ENCODE peak calls at places on chromosomes 13 and 19, in seven cellular contexts. X is choroid plexus epithelial cell; J is COLO829; A is mesendoderm; V is stimulated activated naive CD4-positive, alpha-beta T cell; W is left lobe of liver; B is heart right ventricle. R is an unnamed sample.

GRCh38 chr13:96994030-96994848 is at the start of gene OXGR1:
- DNase-seq in A (peak), J (no peak), B (no peak), V (no peak), W (no peak), X (no peak), R (no peak)

GRCh38 chr19:28454083-28454482 is 758.9 kb downstream of the UQCRFS1 start:
- DNase-seq in A (peak), B (no peak), V (no peak), X (peak), W (no peak), J (no peak), R (no peak)

GRCh38 chr19:1468274-1469199 is 10.5 kb downstream of the C19orf25 start:
- DNase-seq in A (no peak), W (no peak), V (no peak), J (no peak), X (peak), B (peak), R (no peak)

GRCh38 chr19:33456076-33456844 is 65.3 kb downstream of the PEPD start:
- DNase-seq in B (no peak), A (no peak), W (peak), J (no peak), V (no peak), X (no peak), R (peak)

GRCh38 chr13:32023698-32024097 is 7.9 kb upstream of the FRY start:
- DNase-seq in W (no peak), J (no peak), X (peak), A (no peak), B (no peak), V (no peak), R (no peak)

GRCh38 chr19:10299545-10300458 is 9.8 kb downstream of the ZGLP1 start:
- DNase-seq in J (no peak), W (no peak), A (no peak), B (no peak), X (no peak), V (no peak), R (no peak)

GRCh38 chr13:111953546-111954178 is 113.3 kb upstream of the SOX1 start:
- DNase-seq in X (no peak), W (no peak), V (no peak), J (no peak), A (no peak), B (no peak), R (no peak)

GRCh38 chr13:48156466-48156865 is 61.6 kb upstream of the MED4 start:
- DNase-seq in B (no peak), A (peak), V (peak), X (no peak), J (no peak), W (no peak), R (no peak)

GRCh38 chr19:51333836-51334460 is 8.0 kb downstream of the VSIG10L start:
- DNase-seq in B (no peak), A (peak), X (no peak), V (no peak), W (no peak), J (no peak), R (no peak)

GRCh38 chr13:93867481-93867880 is 612.0 kb downstream of the DCT start:
- DNase-seq in A (no peak), W (no peak), X (no peak), J (no peak), V (no peak), B (no peak), R (no peak)

GRCh38 chr13:100392709-100393630 is 195.6 kb downstream of the GGACT start:
- DNase-seq in V (no peak), B (peak), J (peak), W (no peak), A (peak), X (peak), R (peak)

GRCh38 chr13:64278493-64278892 is 2862.8 kb upstream of the PCDH20 start:
- DNase-seq in W (no peak), X (peak), J (no peak), A (no peak), B (no peak), V (no peak), R (no peak)

GRCh38 chr13:67048084-67048792 is 181.9 kb downstream of the PCDH9 start:
- DNase-seq in J (peak), B (no peak), A (no peak), X (peak), W (no peak), V (no peak), R (no peak)

GRCh38 chr13:105679832-105680231 is 855.6 kb downstream of the EFNB2 start:
- DNase-seq in W (no peak), J (no peak), B (no peak), V (no peak), X (no peak), A (no peak), R (no peak)

GRCh38 chr13:43776680-43777079 is 10.1 kb downstream of the ENOX1 start:
- DNase-seq in J (no peak), V (no peak), A (peak), X (peak), W (no peak), B (no peak), R (no peak)

R was measured in sigmoid colon.